ENCODE peak calls at places on chromosomes 5 and 9, in ten cellular contexts. J, Z, D, E, A, N, R, B, V and X are unnamed samples.

GRCh38 chr5:93092349-93093105 is 488.5 kb downstream of the NR2F1-AS1 start:
- DNase-seq in D (no peak), J (no peak), B (peak; percentile 25), V (peak; percentile 74), E (no peak), A (no peak), R (no peak), N (no peak), Z (no peak), X (peak; percentile 17)

GRCh38 chr5:38783011-38783551 is 62.7 kb upstream of the OSMR start:
- DNase-seq in Z (no peak), B (peak; percentile 45), J (no peak), V (peak; percentile 100), D (no peak), A (no peak), N (peak; percentile 29), R (no peak), E (no peak), X (peak; percentile 38)

GRCh38 chr9:123225374-123225813 is 43.0 kb downstream of the STRBP start:
- DNase-seq in V (peak; percentile 70), E (no peak), R (no peak), N (peak; percentile 49), J (no peak), A (no peak), Z (peak; percentile 70), B (peak; percentile 42), D (no peak), X (peak; percentile 72)

GRCh38 chr9:98306384-98307145 is 51.1 kb upstream of the TBC1D2 start:
- DNase-seq in R (no peak), D (no peak), J (no peak), B (peak; percentile 30), N (no peak), V (no peak), Z (no peak), A (no peak), E (no peak), X (no peak)

GRCh38 chr5:6598351-6598900 is 34.4 kb downstream of the NSUN2 start:
- DNase-seq in J (no peak), B (no peak), V (peak; percentile 50), R (no peak), D (no peak), Z (no peak), A (no peak), N (no peak), E (no peak), X (no peak)

GRCh38 chr5:74916831-74917710 is 50.9 kb upstream of the FAM169A start:
- DNase-seq in D (no peak), Z (no peak), A (no peak), B (peak; percentile 83), V (no peak), E (no peak), J (no peak), N (peak; percentile 73), R (no peak), X (peak; percentile 41)

GRCh38 chr9:10135553-10135952 is 477.2 kb downstream of the PTPRD start:
- DNase-seq in N (no peak), B (no peak), Z (no peak), E (no peak), R (no peak), D (no peak), J (no peak), V (no peak), A (no peak), X (no peak)

GRCh38 chr9:77616191-77616590 is 31.9 kb downstream of the GNA14 start:
- DNase-seq in N (no peak), E (no peak), J (no peak), B (no peak), V (no peak), Z (no peak), D (no peak), R (no peak), A (no peak), X (no peak)

GRCh38 chr9:14616188-14616982 is 76.8 kb downstream of the ZDHHC21 start:
- DNase-seq in D (no peak), A (no peak), J (no peak), N (peak; percentile 68), Z (peak; percentile 70), V (peak; percentile 82), B (peak; percentile 66), R (no peak), E (no peak), X (peak; percentile 11)

GRCh38 chr5:172944741-172945140 is 14.5 kb upstream of the RPL26L1 start:
- DNase-seq in D (no peak), A (no peak), Z (no peak), J (no peak), V (no peak), N (no peak), R (no peak), B (no peak), E (no peak), X (no peak)

GRCh38 chr5:130514984-130515690 is 610.9 kb downstream of the CHSY3 start:
- DNase-seq in E (no peak), J (no peak), N (no peak), V (peak; percentile 65), R (no peak), B (peak; percentile 60), A (no peak), D (no peak), Z (no peak), X (peak; percentile 67)

DNA sequence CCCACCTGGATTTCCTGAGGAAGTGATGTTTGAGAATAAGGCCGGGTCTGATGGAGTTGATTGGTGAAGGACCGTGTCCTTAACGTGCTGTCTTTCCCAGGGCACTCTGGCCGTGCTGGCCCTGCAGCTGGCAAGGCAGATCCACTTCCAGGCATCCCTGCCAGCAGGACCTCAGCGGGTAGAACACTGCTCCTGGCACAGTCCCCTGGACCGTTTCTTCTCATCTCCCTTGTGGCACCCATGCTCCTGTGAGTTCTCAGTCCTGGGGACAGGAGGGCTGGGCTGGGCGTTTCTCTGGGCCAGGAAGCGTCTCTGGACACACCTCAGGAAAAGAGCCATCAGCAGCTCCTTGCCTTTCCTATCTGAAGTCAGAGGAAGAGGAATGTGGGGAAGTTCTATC is 4.4 kb downstream of the DELE1 start:
- DNase-seq in J (no peak), Z (no peak), E (no peak), D (no peak), V (no peak), B (no peak), A (no peak), N (no peak), R (no peak), X (no peak)
- H3K27ac ChIP-seq in J (no peak overlapping the region), Z (no peak overlapping the region), E (no peak overlapping the region), D (no peak overlapping the region), V (no peak overlapping the region), B (no peak overlapping the region), A (no peak overlapping the region), N (no peak overlapping the region), R (no peak overlapping the region), X (no peak overlapping the region)

GRCh38 chr5:132526974-132527564 is 16.3 kb downstream of the IL5 start:
- DNase-seq in D (no peak), A (no peak), J (no peak), Z (no peak), R (no peak), V (no peak), B (no peak), N (no peak), E (no peak), X (no peak)
- TF ChIP-seq CTCF in D (peak; percentile 70), A (no peak), J (no peak), Z (no peak), R (no peak), V (no peak), B (no peak), N (no peak), E (no peak), X (peak; percentile 73)

DNA sequence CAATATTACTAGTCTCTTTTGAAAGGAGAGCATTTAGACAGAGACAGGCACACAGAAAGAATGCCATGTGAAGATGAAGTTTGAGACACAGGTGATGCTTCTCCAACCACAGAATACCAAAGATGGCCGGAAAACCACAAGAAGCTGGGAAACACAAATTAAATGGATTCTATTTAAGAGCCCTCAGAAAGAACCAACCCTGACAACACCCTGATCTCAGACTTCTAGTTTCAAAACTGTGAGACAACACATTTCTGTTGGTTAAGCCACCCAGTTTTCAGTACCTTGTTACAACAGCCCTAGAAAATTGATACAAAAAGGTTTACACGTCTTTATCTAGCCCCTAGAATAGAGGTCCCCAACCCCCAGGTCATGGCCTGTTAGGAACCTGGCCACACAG is 79.8 kb upstream of the CCNG1 start:
- DNase-seq in V (no peak), A (no peak), D (no peak), E (no peak), Z (no peak), R (no peak), N (no peak), J (no peak), B (no peak), X (no peak)
- H3K27ac ChIP-seq in V (no peak overlapping the region), A (no peak overlapping the region), D (no peak overlapping the region), E (no peak overlapping the region), Z (no peak overlapping the region), R (no peak overlapping the region), N (no peak overlapping the region), J (no peak overlapping the region), B (no peak overlapping the region), X (no peak overlapping the region)

GRCh38 chr9:127224883-127225739 is 39.5 kb upstream of the GARNL3 start:
- DNase-seq in A (peak; percentile 97), E (peak; percentile 93), D (peak; percentile 74), Z (peak; percentile 99), R (peak; percentile 98), B (peak; percentile 90), V (peak; percentile 91), J (peak; percentile 98), N (peak; percentile 99), X (peak; percentile 100)

GRCh38 chr9:127223266-127223665 is 41.3 kb upstream of the GARNL3 start:
- DNase-seq in Z (no peak), B (no peak), D (no peak), E (no peak), R (no peak), J (no peak), A (no peak), N (no peak), V (no peak), X (no peak)

GRCh38 chr9:127224178-127224882 is 40.2 kb upstream of the GARNL3 start:
- DNase-seq in Z (peak; percentile 97), B (peak; percentile 91), J (peak; percentile 93), R (peak; percentile 96), E (peak; percentile 87), N (peak; percentile 96), D (peak; percentile 77), V (peak; percentile 76), A (peak; percentile 90), X (peak; percentile 100)

GRCh38 chr9:127222388-127223095 is 42.0 kb upstream of the GARNL3 start:
- DNase-seq in N (no peak), V (no peak), J (no peak), Z (no peak), A (no peak), R (no peak), B (no peak), D (no peak), E (no peak), X (no peak)

GRCh38 chr9:127223810-127224177 is 40.8 kb upstream of the GARNL3 start:
- DNase-seq in N (peak; percentile 18), E (no peak), D (no peak), V (no peak), R (no peak), Z (no peak), J (no peak), A (no peak), B (no peak), X (no peak)
- TF ChIP-seq CTCF in N (no peak), E (no peak), D (no peak), V (no peak), R (no peak), Z (no peak), J (no peak), A (no peak), B (no peak), X (peak; percentile 39)